ENCODE peak calls at places on chromosomes 13 and 19, in four cellular contexts. Z is IMR-90, Y is mesendoderm, A is H1. G is an unnamed sample.
A peak's percentile ranks its signal among the peaks of the same experiment; 100 is the strongest.

GRCh38 chr19:14405758-14406644 is 13.1 kb downstream of the DDX39A start:
- DNase-seq in Z (peak; percentile 73), Y (peak; percentile 99), A (peak; percentile 97), G (peak; percentile 99)

GRCh38 chr19:46845959-46846459 is 4.6 kb downstream of the AP2S1 start:
- DNase-seq in Z (no peak), Y (no peak), A (no peak), G (no peak)

GRCh38 chr13:72983085-72983768 is 75.6 kb upstream of the KLF5 start:
- DNase-seq in Z (peak; percentile 69), Y (no peak), A (no peak), G (no peak)

GRCh38 chr19:29663861-29664752 is 1.2 kb upstream of the PLEKHF1 start:
- DNase-seq in Z (peak; percentile 33), Y (peak; percentile 42), A (no peak), G (no peak)

GRCh38 chr13:57633950-57634828 is 2.6 kb downstream of the PCDH17 start:
- DNase-seq in Z (no peak), Y (peak; percentile 59), A (no peak), G (peak; percentile 67)

GRCh38 chr13:78317030-78317429 is 286.3 kb downstream of the POU4F1 start:
- DNase-seq in Z (no peak), Y (peak; percentile 44), A (no peak), G (no peak)

GRCh38 chr13:31797154-31797775 is 57.9 kb downstream of the RXFP2 start:
- DNase-seq in Z (peak; percentile 55), Y (peak; percentile 37), A (no peak), G (no peak)

GRCh38 chr19:30712428-30713151 is 340.4 kb downstream of the ZNF536 start:
- DNase-seq in Z (no peak), Y (no peak), A (no peak), G (no peak)

GRCh38 chr19:44897835-44898234 is 6.8 kb downstream of the TOMM40 start:
- DNase-seq in Z (no peak), Y (no peak), A (no peak), G (no peak)

GRCh38 chr19:19006213-19006612 is 27.1 kb downstream of the SUGP2 start:
- DNase-seq in Z (peak; percentile 10), Y (no peak), A (no peak), G (no peak)

GRCh38 chr19:33231511-33231910 is 5.9 kb upstream of the SLC7A10 start:
- DNase-seq in Z (peak; percentile 37), Y (no peak), A (no peak), G (no peak)

GRCh38 chr19:38193445-38193844 is 30.6 kb downstream of the DPF1 start:
- DNase-seq in Z (no peak), Y (no peak), A (no peak), G (no peak)

DNA sequence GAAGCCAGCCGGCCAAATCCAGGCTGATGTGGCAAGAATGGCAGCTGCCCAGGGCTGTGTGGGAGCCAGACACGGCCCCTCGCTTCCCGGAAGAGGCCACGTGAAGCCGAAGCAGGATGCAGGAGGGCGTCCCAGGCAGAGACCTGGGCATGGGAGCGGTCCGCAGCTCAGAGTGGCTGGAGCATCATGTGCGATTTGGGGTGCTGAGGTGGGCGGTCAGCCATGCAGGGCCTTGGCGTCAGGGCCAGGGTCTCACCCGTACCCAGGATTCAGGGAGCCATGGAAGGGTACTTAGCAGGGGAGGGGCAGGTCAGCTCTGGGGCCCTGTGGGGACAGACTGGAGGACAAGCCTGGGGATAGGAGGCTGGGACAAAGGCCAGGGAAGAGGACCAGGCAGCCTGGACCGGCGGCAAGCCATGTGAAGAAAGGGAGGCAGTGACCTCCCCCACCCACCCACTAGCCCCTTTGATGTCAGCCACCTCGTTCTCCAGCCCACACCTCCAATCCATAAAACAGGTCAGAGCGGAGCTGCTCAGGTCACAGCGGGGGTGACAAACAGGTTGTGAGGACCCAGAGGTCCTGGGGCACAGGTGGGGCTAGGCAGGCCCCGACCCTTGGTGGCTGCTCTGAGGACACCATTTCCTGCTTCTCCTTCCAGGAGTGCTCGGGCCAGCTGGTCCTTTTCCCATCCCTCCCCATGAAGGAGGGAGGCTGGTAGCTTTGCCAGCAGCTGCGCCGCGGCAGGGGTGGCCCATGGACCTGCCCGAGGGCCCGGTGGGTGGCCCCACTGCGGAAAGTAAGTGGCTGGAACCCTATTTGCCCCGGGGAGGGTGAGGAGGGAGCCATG is 2.3 kb downstream of the KASH5 start:
- DNase-seq in Z (no peak), Y (no peak), A (no peak), G (no peak)
- H4K5ac ChIP-seq in Z (no peak overlapping the region), Y (no peak overlapping the region), A (no peak overlapping the region), G (no peak overlapping the region)

GRCh38 chr19:16069813-16070365 is 6.4 kb upstream of the TPM4 start:
- DNase-seq in Z (no peak), Y (no peak), A (no peak), G (no peak)
- H3K9ac ChIP-seq in Z (no peak overlapping the region), Y (no peak overlapping the region), A (no peak overlapping the region), G (no peak overlapping the region)

GRCh38 chr19:51901860-51902259 is 3.0 kb downstream of the ZNF649 start:
- DNase-seq in Z (no peak), Y (peak; percentile 51), A (no peak), G (no peak)
- H4K5ac ChIP-seq in Z (no peak overlapping the region), Y (no peak overlapping the region), A (no peak overlapping the region), G (no peak overlapping the region)

GRCh38 chr13:30395192-30396158 is 26.8 kb upstream of the UBE2L5 start:
- DNase-seq in Z (peak; percentile 93), Y (peak; percentile 82), A (no peak), G (peak; percentile 76)
- H3K9ac ChIP-seq in Z (peak overlapping the region; percentile 86), Y (peak overlapping the region; percentile 81), A (peak overlapping the region; percentile 2), G (peak overlapping the region; percentile 34)

GRCh38 chr19:55437410-55437809 is 5.7 kb downstream of the SHISA7 start:
- DNase-seq in Z (peak; percentile 56), Y (peak; percentile 87), A (no peak), G (peak; percentile 88)
- H4K5ac ChIP-seq in Z (no peak overlapping the region), Y (no peak overlapping the region), A (no peak overlapping the region), G (no peak overlapping the region)

GRCh38 chr19:55034751-55035150 is 3.3 kb downstream of the GP6 start:
- DNase-seq in Z (no peak), Y (no peak), A (no peak), G (no peak)
- H3K9ac ChIP-seq in Z (no peak overlapping the region), Y (no peak overlapping the region), A (no peak overlapping the region), G (no peak overlapping the region)

GRCh38 chr13:93945621-93946020 is 533.9 kb downstream of the DCT start:
- DNase-seq in Z (no peak), Y (no peak), A (no peak), G (no peak)
- H4K5ac ChIP-seq in Z (peak overlapping the region; percentile 31), Y (no peak overlapping the region), A (no peak overlapping the region), G (no peak overlapping the region)

GRCh38 chr13:26584713-26585112 is 27.2 kb downstream of the WASF3 start:
- DNase-seq in Z (peak; percentile 85), Y (no peak), A (no peak), G (no peak)
- H3K9ac ChIP-seq in Z (no peak overlapping the region), Y (no peak overlapping the region), A (no peak overlapping the region), G (no peak overlapping the region)

DNA sequence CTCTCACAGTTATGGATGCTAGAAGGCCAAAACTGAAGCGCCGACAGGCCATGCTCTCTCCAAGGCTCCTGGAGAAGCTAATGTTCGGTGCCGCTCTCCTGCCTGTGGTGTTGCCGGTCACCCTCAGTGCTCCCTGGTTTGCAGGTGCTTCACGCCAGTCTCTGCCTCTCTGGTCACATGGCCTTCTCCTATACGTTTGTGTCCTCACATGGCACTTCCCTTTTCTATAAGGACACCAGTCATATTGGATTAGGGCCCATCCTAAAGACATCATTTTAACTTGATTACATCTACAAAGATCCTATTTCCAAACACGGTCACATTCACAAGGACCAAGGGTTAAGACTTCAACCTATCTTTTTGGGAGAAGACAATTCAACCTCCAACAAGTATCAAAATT is 671.3 kb upstream of the ARGLU1 start:
- DNase-seq in Z (no peak), Y (no peak), A (no peak), G (no peak)
- H4K5ac ChIP-seq in Z (no peak overlapping the region), Y (no peak overlapping the region), A (no peak overlapping the region), G (no peak overlapping the region)

DNA sequence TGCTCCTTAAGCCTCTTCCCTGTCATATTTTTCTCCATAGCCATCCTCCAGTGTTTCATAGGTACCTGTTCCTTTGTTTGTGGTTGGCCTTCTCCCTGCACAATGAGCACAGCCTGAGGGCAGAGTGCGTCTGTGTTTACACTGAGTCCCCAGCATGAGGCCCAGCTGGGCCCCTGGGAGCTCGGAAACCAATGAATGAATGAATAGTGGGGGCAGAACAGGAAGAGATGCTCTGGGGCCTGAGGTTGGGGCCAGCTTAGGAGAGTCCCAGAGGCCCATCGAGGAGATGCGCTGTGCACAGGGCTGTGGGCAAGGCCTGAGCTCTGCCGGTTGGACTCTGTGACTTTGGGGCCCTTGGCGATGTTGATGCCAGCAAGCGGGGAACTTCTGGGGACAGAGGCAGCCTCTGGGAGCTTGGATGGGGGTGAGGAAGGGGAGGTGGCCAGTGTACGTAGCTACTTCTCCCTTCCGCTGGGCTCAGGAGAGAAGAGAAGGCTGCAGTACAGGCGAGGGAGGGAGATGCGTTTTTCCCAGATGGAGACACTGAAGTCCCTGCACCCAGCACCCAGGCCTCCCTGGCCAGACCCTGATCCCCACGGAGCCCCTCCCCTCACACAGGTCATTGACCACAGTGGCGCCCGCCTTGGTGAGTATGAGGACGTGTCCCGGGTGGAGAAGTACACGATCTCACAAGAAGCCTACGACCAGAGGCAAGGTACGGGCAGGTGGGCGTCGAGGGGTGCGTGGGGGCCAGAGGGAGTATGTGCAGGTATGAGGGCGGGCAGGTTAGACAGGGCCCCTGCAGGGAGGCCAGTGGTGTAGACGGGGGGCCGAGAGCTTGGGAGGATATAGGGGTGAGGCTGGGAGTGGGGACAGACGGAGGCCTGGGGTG is 5.1 kb downstream of the TBCB start:
- DNase-seq in Z (no peak), Y (no peak), A (no peak), G (no peak)
- H3K9ac ChIP-seq in Z (no peak overlapping the region), Y (no peak overlapping the region), A (no peak overlapping the region), G (no peak overlapping the region)